ENCODE peak calls at places on chromosome 7, in ten cellular contexts. One of them, this sample, is unnamed.

GRCh38 chr7:118184392-118184899 is 482 bp downstream of the LSM8 start:
- DNase-seq in upper lobe of right lung: no peak
- DNase-seq in cardiac muscle cell: peak; percentile 14
- DNase-seq in NCI-H2081: no peak
- DNase-seq in HepG2: no peak
- DNase-seq in T-helper 1 cell: no peak
- DNase-seq in BJ: peak; percentile 4
- DNase-seq in brain microvascular endothelial cell: no peak
- DNase-seq in HEK293T: no peak
- DNase-seq in hypothalamus: no peak
- DNase-seq in this sample: no peak

GRCh38 chr7:120714945-120715344 is 143.0 kb downstream of the TSPAN12 start:
- DNase-seq in upper lobe of right lung: no peak
- DNase-seq in cardiac muscle cell: peak; percentile 14
- DNase-seq in NCI-H2081: no peak
- DNase-seq in HepG2: no peak
- DNase-seq in T-helper 1 cell: no peak
- DNase-seq in BJ: no peak
- DNase-seq in brain microvascular endothelial cell: no peak
- DNase-seq in HEK293T: no peak
- DNase-seq in hypothalamus: no peak
- DNase-seq in this sample: no peak

GRCh38 chr7:14009453-14010418 is 20.3 kb upstream of the ETV1 start:
- DNase-seq in upper lobe of right lung: no peak
- DNase-seq in cardiac muscle cell: no peak
- DNase-seq in NCI-H2081: no peak
- DNase-seq in HepG2: no peak
- DNase-seq in T-helper 1 cell: no peak
- DNase-seq in BJ: no peak
- DNase-seq in brain microvascular endothelial cell: no peak
- DNase-seq in HEK293T: no peak
- DNase-seq in hypothalamus: no peak
- DNase-seq in this sample: no peak

GRCh38 chr7:80420876-80421275 is 91.0 kb downstream of the GNAT3 start:
- DNase-seq in upper lobe of right lung: no peak
- DNase-seq in cardiac muscle cell: no peak
- DNase-seq in NCI-H2081: no peak
- DNase-seq in HepG2: no peak
- DNase-seq in T-helper 1 cell: no peak
- DNase-seq in BJ: no peak
- DNase-seq in brain microvascular endothelial cell: no peak
- DNase-seq in HEK293T: no peak
- DNase-seq in hypothalamus: no peak
- DNase-seq in this sample: no peak

GRCh38 chr7:6636741-6637543 is at the start of gene ZNF316:
- DNase-seq in upper lobe of right lung: peak; percentile 86
- DNase-seq in cardiac muscle cell: peak; percentile 62
- DNase-seq in NCI-H2081: peak; percentile 53
- DNase-seq in HepG2: no peak
- DNase-seq in T-helper 1 cell: peak; percentile 55
- DNase-seq in BJ: no peak
- DNase-seq in brain microvascular endothelial cell: no peak
- DNase-seq in HEK293T: peak; percentile 79
- DNase-seq in hypothalamus: peak; percentile 83
- DNase-seq in this sample: peak; percentile 41

GRCh38 chr7:82105463-82105862 is 335.6 kb upstream of the HGF start:
- DNase-seq in upper lobe of right lung: no peak
- DNase-seq in cardiac muscle cell: peak; percentile 58
- DNase-seq in NCI-H2081: no peak
- DNase-seq in HepG2: no peak
- DNase-seq in T-helper 1 cell: no peak
- DNase-seq in BJ: peak; percentile 8
- DNase-seq in brain microvascular endothelial cell: peak; percentile 86
- DNase-seq in HEK293T: no peak
- DNase-seq in hypothalamus: no peak
- DNase-seq in this sample: peak; percentile 86

GRCh38 chr7:90212149-90212495 is 582 bp downstream of the STEAP2 start:
- DNase-seq in upper lobe of right lung: no peak
- DNase-seq in cardiac muscle cell: no peak
- DNase-seq in NCI-H2081: no peak
- DNase-seq in HepG2: no peak
- DNase-seq in T-helper 1 cell: no peak
- DNase-seq in BJ: no peak
- DNase-seq in brain microvascular endothelial cell: no peak
- DNase-seq in HEK293T: no peak
- DNase-seq in hypothalamus: no peak
- DNase-seq in this sample: peak; percentile 1

GRCh38 chr7:15925608-15926007 is 239.1 kb upstream of the MEOX2 start:
- DNase-seq in upper lobe of right lung: no peak
- DNase-seq in cardiac muscle cell: no peak
- DNase-seq in NCI-H2081: no peak
- DNase-seq in HepG2: no peak
- DNase-seq in T-helper 1 cell: no peak
- DNase-seq in BJ: no peak
- DNase-seq in brain microvascular endothelial cell: no peak
- DNase-seq in HEK293T: no peak
- DNase-seq in hypothalamus: no peak
- DNase-seq in this sample: no peak

GRCh38 chr7:136114966-136115762 is 138.0 kb upstream of the MTPN start:
- DNase-seq in upper lobe of right lung: no peak
- DNase-seq in cardiac muscle cell: peak; percentile 67
- DNase-seq in NCI-H2081: peak; percentile 48
- DNase-seq in HepG2: peak; percentile 30
- DNase-seq in T-helper 1 cell: peak; percentile 44
- DNase-seq in BJ: no peak
- DNase-seq in brain microvascular endothelial cell: peak; percentile 61
- DNase-seq in HEK293T: peak; percentile 79
- DNase-seq in hypothalamus: peak; percentile 26
- DNase-seq in this sample: peak; percentile 46

GRCh38 chr7:24755541-24756416 is 1.5 kb downstream of the GSDME start:
- DNase-seq in upper lobe of right lung: no peak
- DNase-seq in cardiac muscle cell: no peak
- DNase-seq in NCI-H2081: no peak
- DNase-seq in HepG2: peak; percentile 80
- DNase-seq in T-helper 1 cell: peak; percentile 71
- DNase-seq in BJ: no peak
- DNase-seq in brain microvascular endothelial cell: peak; percentile 26
- DNase-seq in HEK293T: no peak
- DNase-seq in hypothalamus: peak; percentile 24
- DNase-seq in this sample: peak; percentile 68

GRCh38 chr7:3165681-3166580 is 122.3 kb upstream of the CARD11 start:
- DNase-seq in upper lobe of right lung: no peak
- DNase-seq in cardiac muscle cell: no peak
- DNase-seq in NCI-H2081: no peak
- DNase-seq in HepG2: peak; percentile 38
- DNase-seq in T-helper 1 cell: no peak
- DNase-seq in BJ: no peak
- DNase-seq in brain microvascular endothelial cell: no peak
- DNase-seq in HEK293T: no peak
- DNase-seq in hypothalamus: no peak
- DNase-seq in this sample: no peak

GRCh38 chr7:8133955-8134733 is 127.8 kb downstream of the ICA1 start:
- DNase-seq in upper lobe of right lung: no peak
- DNase-seq in cardiac muscle cell: no peak
- DNase-seq in NCI-H2081: no peak
- DNase-seq in HepG2: no peak
- DNase-seq in T-helper 1 cell: peak; percentile 81
- DNase-seq in BJ: no peak
- DNase-seq in brain microvascular endothelial cell: no peak
- DNase-seq in HEK293T: no peak
- DNase-seq in hypothalamus: no peak
- DNase-seq in this sample: no peak

GRCh38 chr7:146185844-146186243 is 69.2 kb downstream of the CNTNAP2 start:
- DNase-seq in upper lobe of right lung: no peak
- DNase-seq in cardiac muscle cell: peak; percentile 12
- DNase-seq in NCI-H2081: no peak
- DNase-seq in HepG2: no peak
- DNase-seq in T-helper 1 cell: no peak
- DNase-seq in BJ: no peak
- DNase-seq in brain microvascular endothelial cell: no peak
- DNase-seq in HEK293T: no peak
- DNase-seq in hypothalamus: no peak
- DNase-seq in this sample: no peak

GRCh38 chr7:135232720-135233119 is 918 bp upstream of the STRA8 start:
- DNase-seq in upper lobe of right lung: no peak
- DNase-seq in cardiac muscle cell: no peak
- DNase-seq in NCI-H2081: no peak
- DNase-seq in HepG2: no peak
- DNase-seq in T-helper 1 cell: no peak
- DNase-seq in BJ: no peak
- DNase-seq in brain microvascular endothelial cell: no peak
- DNase-seq in HEK293T: peak; percentile 79
- DNase-seq in hypothalamus: no peak
- DNase-seq in this sample: no peak

GRCh38 chr7:46146454-46147255 is 225.6 kb upstream of the IGFBP3 start:
- DNase-seq in upper lobe of right lung: no peak
- DNase-seq in cardiac muscle cell: peak; percentile 60
- DNase-seq in NCI-H2081: no peak
- DNase-seq in HepG2: no peak
- DNase-seq in T-helper 1 cell: no peak
- DNase-seq in BJ: peak; percentile 70
- DNase-seq in brain microvascular endothelial cell: peak; percentile 33
- DNase-seq in HEK293T: no peak
- DNase-seq in hypothalamus: no peak
- DNase-seq in this sample: peak; percentile 50

GRCh38 chr7:70268179-70268578 is 669.9 kb downstream of the AUTS2 start:
- DNase-seq in upper lobe of right lung: no peak
- DNase-seq in cardiac muscle cell: no peak
- DNase-seq in NCI-H2081: no peak
- DNase-seq in HepG2: no peak
- DNase-seq in T-helper 1 cell: no peak
- DNase-seq in BJ: no peak
- DNase-seq in brain microvascular endothelial cell: no peak
- DNase-seq in HEK293T: no peak
- DNase-seq in hypothalamus: no peak
- DNase-seq in this sample: no peak

GRCh38 chr7:71661671-71662224 is 529.8 kb downstream of the GALNT17 start:
- DNase-seq in upper lobe of right lung: no peak
- DNase-seq in cardiac muscle cell: no peak
- DNase-seq in NCI-H2081: no peak
- DNase-seq in HepG2: no peak
- DNase-seq in T-helper 1 cell: no peak
- DNase-seq in BJ: no peak
- DNase-seq in brain microvascular endothelial cell: no peak
- DNase-seq in HEK293T: no peak
- DNase-seq in hypothalamus: no peak
- DNase-seq in this sample: no peak

GRCh38 chr7:139626817-139627216 is 103.3 kb downstream of the CLEC2L start:
- DNase-seq in upper lobe of right lung: no peak
- DNase-seq in cardiac muscle cell: no peak
- DNase-seq in NCI-H2081: no peak
- DNase-seq in HepG2: no peak
- DNase-seq in T-helper 1 cell: peak; percentile 51
- DNase-seq in BJ: no peak
- DNase-seq in brain microvascular endothelial cell: no peak
- DNase-seq in HEK293T: no peak
- DNase-seq in hypothalamus: no peak
- DNase-seq in this sample: no peak

GRCh38 chr7:619356-619840 is 99.8 kb upstream of the PDGFA start:
- DNase-seq in upper lobe of right lung: peak; percentile 33
- DNase-seq in cardiac muscle cell: no peak
- DNase-seq in NCI-H2081: no peak
- DNase-seq in HepG2: no peak
- DNase-seq in T-helper 1 cell: no peak
- DNase-seq in BJ: no peak
- DNase-seq in brain microvascular endothelial cell: no peak
- DNase-seq in HEK293T: no peak
- DNase-seq in hypothalamus: no peak
- DNase-seq in this sample: no peak

This sample was measured in mesenchymal stem cell.